ENCODE peak calls at places on chromosomes 4 and X, in four cellular contexts. G is fibroblast of lung, X is PC-3, A is endothelial cell of umbilical vein. U is an unnamed sample. For H3K4me1 and H3K79me2, the result is how much of the 10 kb centered on the place peaks cover.

GRCh38 chrX:13085533-13085932 is 41.1 kb upstream of the FAM9C start:
- DNase-seq in G (no peak), X (no peak), A (no peak), U (no peak)

GRCh38 chr4:183860726-183861125 is 44.4 kb upstream of the STOX2 start:
- DNase-seq in G (no peak), X (no peak), A (no peak), U (no peak)

GRCh38 chrX:1462596-1463251 is 10.0 kb upstream of the ASMTL start:
- DNase-seq in G (no peak), X (peak), A (peak), U (peak)

GRCh38 chr4:7171191-7171900 is 21.0 kb upstream of the SORCS2 start:
- DNase-seq in G (no peak), X (no peak), A (no peak), U (peak)

GRCh38 chr4:60780874-60781273 is 419.3 kb upstream of the ADGRL3 start:
- DNase-seq in G (no peak), X (peak), A (no peak), U (no peak)

GRCh38 chr4:33715996-33716395 is 2528.3 kb downstream of the ARAP2 start:
- DNase-seq in G (peak), X (peak), A (no peak), U (no peak)

GRCh38 chrX:87728459-87728858 is 210.9 kb downstream of the KLHL4 start:
- DNase-seq in G (no peak), X (no peak), A (no peak), U (no peak)

GRCh38 chr4:158161561-158162354 is 11.1 kb downstream of the GASK1B start:
- DNase-seq in G (peak), X (peak), A (peak), U (peak)

DNA sequence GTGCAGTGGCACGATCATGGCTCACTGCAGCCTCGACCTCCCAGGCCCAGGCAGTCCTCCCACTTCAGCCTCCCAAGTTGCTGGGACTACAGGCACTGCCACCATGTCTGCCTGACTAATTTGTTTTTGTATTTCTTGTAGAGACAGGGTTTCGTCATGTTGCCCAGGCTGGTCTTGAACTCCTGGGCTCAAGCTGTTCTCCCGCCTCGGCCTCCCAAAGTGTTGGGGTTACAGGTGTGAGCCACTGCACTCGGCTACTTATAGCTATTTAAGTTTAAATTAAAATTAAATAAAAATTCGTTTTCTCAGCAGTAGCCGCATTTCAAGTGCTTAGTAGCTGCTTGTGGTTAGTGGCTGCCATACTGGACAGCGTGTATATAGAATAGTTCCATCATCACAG is 3.5 kb downstream of the SMAD1 start:
- DNase-seq in G (no peak), X (no peak), A (no peak), U (no peak)
- H3K4me1 ChIP-seq in G (under half), X (under half), A (under half), U (under half)

DNA sequence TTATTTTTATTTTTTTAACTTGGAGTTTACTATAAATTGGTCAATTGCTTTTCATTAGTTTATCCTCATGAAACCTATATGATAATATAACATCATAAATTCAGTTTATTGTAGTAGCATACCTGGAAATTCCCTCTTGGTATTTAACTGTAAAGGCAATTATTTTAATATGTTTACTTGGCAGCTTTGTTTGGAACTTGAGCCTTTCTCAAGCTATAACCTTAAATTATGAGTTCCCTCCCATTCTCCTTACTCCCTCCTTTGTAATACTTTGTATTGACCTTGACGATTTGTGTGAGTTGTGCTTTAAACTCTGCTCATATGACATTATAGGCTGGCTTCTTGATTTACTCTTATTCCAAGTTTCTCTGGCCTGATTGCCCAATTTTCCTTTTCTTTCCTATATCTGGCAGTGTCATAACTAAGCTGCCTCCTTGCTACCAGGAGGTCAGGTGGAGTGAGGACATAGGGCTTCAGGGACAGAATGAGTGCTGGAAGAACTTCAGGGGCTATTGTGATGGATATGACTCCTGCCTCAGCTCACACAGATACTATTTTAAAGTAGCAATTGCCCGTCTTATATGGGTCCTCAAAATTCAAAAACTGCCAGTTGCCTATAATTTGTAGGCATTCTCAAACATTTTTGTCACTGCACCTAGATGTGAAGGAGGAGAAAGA is 77.7 kb downstream of the RAP1GDS1 start:
- DNase-seq in G (no peak), X (no peak), A (no peak), U (no peak)
- H3K79me2 ChIP-seq in G (under half), X (under half), A (under half), U (under half)

GRCh38 chr4:40627540-40627939 is 2.1 kb downstream of the RBM47 start:
- DNase-seq in G (no peak), X (no peak), A (no peak), U (no peak)
- H3K4me3 ChIP-seq in G (no peak), X (peak), A (no peak), U (no peak)

DNA sequence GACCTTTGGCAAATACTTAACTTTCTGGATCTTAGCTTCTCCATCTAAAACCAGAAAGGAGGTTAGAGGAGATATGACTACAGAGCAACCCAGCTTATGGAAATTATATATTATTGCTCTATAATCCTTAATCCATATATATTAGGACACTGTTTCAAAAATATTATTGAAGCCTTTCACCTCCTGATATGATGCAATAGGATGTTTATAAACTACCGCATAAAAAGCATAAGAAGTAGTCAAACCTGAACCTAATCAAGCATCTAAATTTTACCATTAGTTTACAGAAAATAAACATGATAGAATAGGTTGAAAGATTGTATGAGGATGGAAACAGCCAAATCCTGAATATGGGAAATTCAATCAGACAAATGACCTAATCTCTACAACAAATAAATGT is 5.6 kb upstream of the FAM200B start:
- DNase-seq in G (no peak), X (no peak), A (no peak), U (no peak)
- H3K4me1 ChIP-seq in G (under half), X (under half), A (under half), U (under half)

U was measured in osteoblast.